ENCODE peak calls at places on chromosome 11, in ten cellular contexts. C is AG10803; I is hippocampal formation; T is HL-60; D is LoVo; E is substantia nigra; Y is HT1080; M is coronary artery; J is effector memory CD8-positive, alpha-beta T cell; Z is stimulated activated CD4-positive, alpha-beta T cell treated with anti-CD3 and anti-CD28 coated beads, Interleukin-12 subunit alpha, Interleukin-12 subunit beta, amount 100 ng/mL, for 48 hours. N is an unnamed sample.

GRCh38 chr11:71240865-71241691 is 11.3 kb downstream of the SHANK2 start:
- DNase-seq in E (no peak), Y (peak), I (no peak), Z (no peak), J (no peak), D (no peak), M (peak), C (peak), T (peak), N (peak)

GRCh38 chr11:75490221-75491181 is 35.2 kb downstream of the GDPD5 start:
- DNase-seq in D (no peak), M (no peak), Y (peak), T (no peak), E (no peak), I (no peak), Z (no peak), C (peak), J (no peak), N (no peak)

GRCh38 chr11:120068114-120068573 is 69.8 kb downstream of the TRIM29 start:
- DNase-seq in E (no peak), D (no peak), M (peak), T (no peak), Z (no peak), I (no peak), Y (peak), J (no peak), C (peak), N (peak)

GRCh38 chr11:96333076-96333744 is 9.8 kb downstream of the MAML2 start:
- DNase-seq in C (peak), D (no peak), Z (no peak), Y (no peak), E (no peak), M (no peak), I (no peak), J (no peak), T (no peak), N (no peak)

GRCh38 chr11:43381802-43382201 is 23.1 kb downstream of the TTC17 start:
- DNase-seq in M (no peak), Z (no peak), T (no peak), E (no peak), D (no peak), Y (no peak), C (no peak), J (no peak), I (no peak), N (no peak)

GRCh38 chr11:118565062-118565461 is 669 bp downstream of the IFT46 start:
- DNase-seq in M (peak), Z (no peak), J (no peak), T (no peak), Y (no peak), E (no peak), I (no peak), D (no peak), C (peak), N (no peak)

GRCh38 chr11:118340437-118340836 is 2.1 kb downstream of the CD3D start:
- DNase-seq in C (no peak), D (no peak), J (no peak), Y (no peak), T (no peak), I (no peak), E (no peak), M (no peak), Z (no peak), N (no peak)

GRCh38 chr11:20620988-20621387 is 21.6 kb downstream of the SLC6A5 start:
- DNase-seq in T (no peak), Z (no peak), E (no peak), I (no peak), Y (no peak), C (no peak), D (no peak), J (no peak), M (no peak), N (no peak)

GRCh38 chr11:16082532-16083055 is 273.8 kb downstream of the SOX6 start:
- DNase-seq in C (no peak), I (no peak), M (no peak), D (no peak), Z (no peak), Y (no peak), E (no peak), J (no peak), T (no peak), N (no peak)

GRCh38 chr11:13669544-13670488 is 1.3 kb downstream of the FAR1 start:
- DNase-seq in D (no peak), M (no peak), I (no peak), Y (peak), J (no peak), E (no peak), T (peak), Z (no peak), C (peak), N (no peak)

GRCh38 chr11:83051760-83052671 is 19.7 kb downstream of the RAB30 start:
- DNase-seq in C (peak), J (no peak), T (no peak), E (no peak), I (no peak), Y (peak), D (peak), Z (no peak), M (no peak), N (no peak)

GRCh38 chr11:61362542-61362875 is 335 bp downstream of the TMEM138 start:
- DNase-seq in Z (peak), J (peak), C (peak), I (no peak), T (no peak), Y (no peak), E (no peak), M (peak), D (peak), N (no peak)

GRCh38 chr11:35614949-35615569 is 3.2 kb upstream of the FJX1 start:
- DNase-seq in E (no peak), I (no peak), D (no peak), J (no peak), M (no peak), Y (no peak), C (no peak), Z (no peak), T (no peak), N (no peak)

GRCh38 chr11:128568166-128568778 is 19.1 kb downstream of the ETS1 start:
- DNase-seq in J (no peak), D (no peak), Z (no peak), E (no peak), M (no peak), C (no peak), I (no peak), Y (no peak), T (no peak), N (no peak)

N was measured in suprapubic skin.